ENCODE peak calls at places on chromosome 4, in six cellular contexts. S, W, Y, D, T and M are unnamed samples.

GRCh38 chr4:169663894-169664293 is 43.5 kb downstream of the CLCN3 start:
- DNase-seq in S (no peak), W (no peak), Y (no peak), D (no peak), T (no peak), M (no peak)

GRCh38 chr4:140049924-140050681 is 103.9 kb downstream of the MAML3 start:
- DNase-seq in S (peak), W (peak), Y (no peak), D (no peak), T (peak), M (peak)

GRCh38 chr4:11878241-11878640 is 449.5 kb upstream of the HS3ST1 start:
- DNase-seq in S (no peak), W (no peak), Y (no peak), D (no peak), T (no peak), M (no peak)

GRCh38 chr4:151783867-151784266 is 23.1 kb upstream of the GATB start:
- DNase-seq in S (no peak), W (no peak), Y (no peak), D (no peak), T (no peak), M (no peak)

GRCh38 chr4:100086766-100087431 is 103.4 kb downstream of the DDIT4L start:
- DNase-seq in S (no peak), W (no peak), Y (no peak), D (no peak), T (no peak), M (no peak)

GRCh38 chr4:190019023-190019858 is 7.8 kb downstream of the FRG2 start:
- DNase-seq in S (no peak), W (peak), Y (no peak), D (peak), T (no peak), M (no peak)

GRCh38 chr4:158856852-158857251 is 88.0 kb downstream of the FNIP2 start:
- DNase-seq in S (peak), W (no peak), Y (no peak), D (no peak), T (no peak), M (no peak)

GRCh38 chr4:16027626-16028025 is 56.2 kb downstream of the PROM1 start:
- DNase-seq in S (no peak), W (no peak), Y (no peak), D (no peak), T (no peak), M (no peak)

GRCh38 chr4:41399191-41399590 is 138.8 kb upstream of the LIMCH1 start:
- DNase-seq in S (no peak), W (no peak), Y (no peak), D (no peak), T (no peak), M (no peak)

GRCh38 chr4:165625281-165625680 is 246.5 kb downstream of the CPE start:
- DNase-seq in S (no peak), W (no peak), Y (no peak), D (no peak), T (no peak), M (no peak)